ENCODE peak calls at places on chromosome 1, in four cellular contexts. O is sigmoid colon, X is erythroblast, P is esophagus muscularis mucosa. D is an unnamed sample.

GRCh38 chr1:147072371-147073061 is 99.8 kb downstream of the PRKAB2 start:
- DNase-seq in O (peak; percentile 54), X (no peak), P (no peak), D (no peak)

GRCh38 chr1:118878661-118879060 is 109.5 kb downstream of the TBX15 start:
- DNase-seq in O (no peak), X (no peak), P (no peak), D (no peak)

GRCh38 chr1:97581614-97582051 is 339.2 kb downstream of the DPYD start:
- DNase-seq in O (no peak), X (no peak), P (no peak), D (no peak)

GRCh38 chr1:90346757-90347156 is 351.8 kb downstream of the ZNF326 start:
- DNase-seq in O (no peak), X (no peak), P (no peak), D (no peak)

GRCh38 chr1:243718893-243719292 is 131.2 kb downstream of the AKT3 start:
- DNase-seq in O (no peak), X (no peak), P (no peak), D (peak; percentile 36)

GRCh38 chr1:64499966-64500365 is 30.0 kb downstream of the CACHD1 start:
- DNase-seq in O (no peak), X (peak; percentile 28), P (no peak), D (no peak)

GRCh38 chr1:161357073-161357472 is 10.6 kb downstream of the CFAP126 start:
- DNase-seq in O (no peak), X (no peak), P (no peak), D (no peak)

GRCh38 chr1:2472561-2473166 is 3.4 kb upstream of the PLCH2 start:
- DNase-seq in O (no peak), X (no peak), P (no peak), D (no peak)

GRCh38 chr1:20574686-20575543 is 14.0 kb upstream of the CDA start:
- DNase-seq in O (peak; percentile 82), X (peak; percentile 84), P (no peak), D (peak; percentile 69)

GRCh38 chr1:90824551-90824950 is 107.4 kb upstream of the BARHL2 start:
- DNase-seq in O (no peak), X (no peak), P (no peak), D (no peak)

GRCh38 chr1:50023292-50024159 is at the start of gene AGBL4:
- DNase-seq in O (peak; percentile 64), X (peak; percentile 33), P (no peak), D (no peak)

GRCh38 chr1:105830614-105831146 is 1225.8 kb upstream of the PRMT6 start:
- DNase-seq in O (no peak), X (no peak), P (no peak), D (no peak)

GRCh38 chr1:230750576-230750975 is 3.4 kb downstream of the CAPN9 start:
- DNase-seq in O (no peak), X (no peak), P (no peak), D (no peak)

GRCh38 chr1:201606581-201606980 is 67.7 kb downstream of the NAV1 start:
- DNase-seq in O (no peak), X (no peak), P (no peak), D (no peak)

GRCh38 chr1:39540504-39541031 is 36.0 kb downstream of the PABPC4 start:
- DNase-seq in O (peak; percentile 84), X (no peak), P (peak; percentile 94), D (no peak)

GRCh38 chr1:234544094-234544579 is 65.2 kb upstream of the TARBP1 start:
- DNase-seq in O (peak; percentile 95), X (peak; percentile 92), P (no peak), D (peak; percentile 53)
- TF ChIP-seq POLR2A in O (no peak), X (no peak), P (no peak), D (no peak)

DNA sequence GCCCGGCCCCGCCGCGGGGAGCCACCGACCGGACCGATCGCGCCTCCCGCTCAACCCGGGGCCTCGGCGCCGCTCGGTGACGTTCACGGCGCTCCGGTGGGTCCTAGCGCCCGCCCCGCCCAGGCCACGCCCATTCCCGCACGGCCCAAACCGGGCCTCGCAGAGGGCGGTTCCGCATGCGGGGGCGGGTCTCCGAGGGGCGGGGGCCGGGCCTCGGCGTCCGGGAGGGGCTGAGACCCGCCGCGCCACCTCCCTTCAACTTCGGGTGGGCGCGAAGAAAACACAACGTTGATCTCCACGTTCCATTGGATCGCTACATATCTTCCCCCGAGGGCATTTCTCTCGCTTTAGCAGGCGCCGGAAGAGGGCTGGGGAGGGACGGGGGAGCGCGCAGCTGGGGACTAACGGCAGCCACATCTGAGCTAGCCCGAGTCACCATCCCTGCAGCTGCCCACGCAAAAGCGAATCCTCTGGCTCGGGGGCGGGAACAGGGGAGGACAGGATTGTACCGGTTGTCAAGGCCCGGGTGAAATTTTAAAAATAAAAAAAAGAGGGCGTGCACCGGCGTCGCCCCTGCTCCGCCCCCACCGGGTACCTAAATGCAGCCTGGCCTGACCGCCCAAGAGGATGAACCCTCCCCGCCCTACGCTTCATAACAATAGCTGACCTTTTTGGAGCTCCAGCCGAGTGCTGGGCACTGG is at the start of gene MAD2L2:
- DNase-seq in O (peak; percentile 93), X (peak; percentile 93), P (peak; percentile 95), D (peak; percentile 84)
- TF ChIP-seq POLR2A in O (peak; percentile 16), X (peak; percentile 61), P (peak; percentile 75), D (peak; percentile 37)

GRCh38 chr1:149885364-149886111 is 13.8 kb upstream of the BOLA1 start:
- DNase-seq in O (peak; percentile 94), X (peak; percentile 95), P (peak; percentile 95), D (no peak)
- TF ChIP-seq POLR2A in O (peak; percentile 32), X (peak; percentile 67), P (no peak), D (peak; percentile 91)

DNA sequence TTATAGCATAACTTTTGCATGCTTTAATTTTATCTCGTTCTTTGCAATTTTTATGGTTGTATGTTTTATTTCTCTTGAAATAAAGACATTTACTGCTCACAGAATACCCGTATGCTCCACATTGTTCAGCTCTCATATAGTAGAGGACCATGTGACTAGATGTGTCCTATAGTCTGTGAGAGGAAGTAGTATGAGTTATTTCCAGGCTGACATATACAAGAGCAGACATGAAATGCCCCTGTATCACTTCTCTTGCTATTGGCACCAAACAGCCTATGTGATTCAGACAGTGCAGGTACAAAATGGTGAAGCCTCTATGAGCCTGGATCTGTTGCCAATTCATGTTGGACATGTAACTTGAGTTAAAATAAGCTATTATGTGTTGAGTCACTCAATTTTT is 5.8 kb upstream of the FCRL5 start:
- DNase-seq in O (no peak), X (no peak), P (peak; percentile 42), D (no peak)
- TF ChIP-seq POLR2A in O (no peak), X (no peak), P (no peak), D (no peak)

DNA sequence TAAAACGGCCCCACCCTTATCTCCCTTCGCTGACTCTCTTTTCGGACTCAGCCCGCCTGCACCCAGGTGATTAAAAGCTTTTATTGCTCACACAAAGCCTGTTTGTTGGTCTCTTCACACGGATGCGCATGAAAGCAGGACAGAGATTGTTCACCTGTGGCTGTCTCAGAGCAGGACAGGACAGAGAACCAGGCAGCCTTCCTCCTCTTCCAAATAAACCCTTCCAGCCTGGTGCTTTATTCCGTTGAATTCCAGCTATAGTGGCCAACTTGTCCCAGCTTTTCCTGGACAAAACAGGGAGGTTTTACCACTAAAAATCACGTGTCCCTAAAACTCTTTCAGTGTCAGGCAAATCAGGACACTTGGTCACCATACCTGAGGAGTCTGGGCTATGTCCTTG is 9.5 kb upstream of the DMRTB1 start:
- DNase-seq in O (no peak), X (no peak), P (no peak), D (no peak)
- TF ChIP-seq POLR2A in O (no peak), X (no peak), P (no peak), D (no peak)

GRCh38 chr1:117060441-117061317 is 553 bp downstream of the TTF2 start:
- DNase-seq in O (no peak), X (peak; percentile 69), P (no peak), D (peak; percentile 37)

GRCh38 chr1:117061986-117062415 is 1.9 kb downstream of the TTF2 start:
- DNase-seq in O (no peak), X (peak; percentile 20), P (no peak), D (peak; percentile 44)

GRCh38 chr1:117058810-117059209 is 1.3 kb upstream of the TTF2 start:
- DNase-seq in O (no peak), X (peak; percentile 29), P (no peak), D (no peak)

GRCh38 chr1:117059334-117059677 is 820 bp upstream of the TTF2 start:
- DNase-seq in O (no peak), X (peak; percentile 79), P (peak; percentile 90), D (peak; percentile 52)

DNA sequence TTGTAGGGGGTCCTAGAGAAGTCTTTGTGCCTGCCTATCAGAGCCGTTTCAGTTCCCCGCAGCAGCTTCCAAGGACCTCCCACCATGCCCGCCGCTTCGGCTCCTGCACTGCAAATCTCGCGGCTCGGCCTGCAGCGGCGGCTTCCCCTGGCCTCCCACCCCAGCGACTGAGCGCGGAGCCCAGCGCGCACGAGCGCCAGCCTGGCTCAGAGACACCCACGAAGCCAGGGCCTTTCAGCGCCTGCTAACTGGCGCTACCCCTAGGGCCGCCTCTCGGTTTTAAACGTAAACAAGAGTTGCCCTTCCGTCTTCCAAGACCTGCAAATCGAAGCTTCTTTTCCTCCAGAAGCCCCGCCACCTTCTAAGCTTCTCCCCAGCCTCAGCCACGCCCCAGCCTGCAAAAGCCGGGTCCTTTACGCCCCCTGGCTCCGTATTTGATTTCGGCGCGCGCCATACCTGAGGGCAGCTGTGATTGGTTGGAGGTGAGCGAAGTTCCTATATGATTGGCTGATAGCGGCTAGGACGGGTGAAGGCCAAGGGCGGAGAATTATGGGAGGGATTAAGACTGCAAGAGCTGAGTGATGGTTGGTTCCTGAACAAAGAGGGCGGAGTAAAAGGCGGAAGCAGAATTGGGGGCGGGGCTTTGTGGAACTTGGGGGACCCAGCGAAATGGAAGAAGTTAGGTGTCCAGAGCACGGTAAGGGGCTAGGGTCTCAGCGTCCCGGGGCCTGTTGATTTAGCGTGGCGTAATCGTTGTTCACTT is at the start of gene TTF2:
- DNase-seq in O (peak; percentile 97), X (peak; percentile 98), P (peak; percentile 99), D (peak; percentile 83)
- TF ChIP-seq POLR2A in O (no peak), X (peak; percentile 88), P (no peak), D (peak; percentile 17)

GRCh38 chr1:228423399-228424053 is 6.9 kb upstream of the TRIM17 start:
- DNase-seq in O (no peak), X (no peak), P (no peak), D (no peak)
- TF ChIP-seq POLR2A in O (no peak), X (no peak), P (no peak), D (no peak)

DNA sequence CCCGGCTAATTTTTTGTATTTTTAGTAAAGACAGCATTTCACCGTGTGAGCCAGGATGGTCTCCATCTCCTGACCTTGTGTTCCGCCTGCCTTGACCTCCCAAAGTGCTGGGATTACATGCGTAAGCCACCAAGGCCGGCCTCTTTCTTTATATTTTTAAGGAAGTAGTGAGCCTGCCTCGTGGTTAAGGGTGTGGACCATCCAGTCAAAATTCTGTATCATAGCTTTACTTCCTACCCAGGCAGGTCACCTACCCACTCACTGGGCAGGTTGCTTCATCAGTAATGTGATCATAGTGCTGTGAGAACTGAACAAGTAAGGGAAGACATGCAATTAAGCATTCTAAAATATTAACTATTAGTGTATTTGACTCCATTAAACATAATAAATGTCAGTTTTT is 8.1 kb upstream of the ACOT7 start:
- DNase-seq in O (no peak), X (no peak), P (no peak), D (no peak)
- TF ChIP-seq POLR2A in O (no peak), X (no peak), P (no peak), D (no peak)

GRCh38 chr1:222814536-222815366 is at the start of gene DISP1:
- DNase-seq in O (peak; percentile 95), X (peak; percentile 85), P (no peak), D (peak; percentile 84)
- TF ChIP-seq POLR2A in O (peak; percentile 65), X (peak; percentile 52), P (no peak), D (peak; percentile 68)